ENCODE peak calls at places on chromosomes 13 and 19, in seven cellular contexts. H is HTR-8/SVneo; N is left ventricle myocardium superior; I is dorsolateral prefrontal cortex; L is RPMI8226; J is T-helper 1 cell; C is activated CD8-positive, alpha-beta memory T cell treated with anti-CD3 and anti-CD28 coated beads for 48 hours. E is an unnamed sample.

GRCh38 chr13:26515721-26516120 is 41.8 kb upstream of the WASF3 start:
- DNase-seq in I (no peak), C (no peak), J (no peak), L (no peak), H (no peak), N (no peak), E (no peak)

GRCh38 chr19:12838182-12838890 is at the start of gene MAST1:
- DNase-seq in L (peak; percentile 86), N (peak; percentile 60), J (peak; percentile 58), C (no peak), I (peak; percentile 49), H (peak; percentile 76), E (peak; percentile 13)

GRCh38 chr19:17576758-17577532 is 21.5 kb downstream of the COLGALT1 start:
- DNase-seq in H (no peak), N (peak; percentile 54), C (no peak), I (no peak), J (no peak), L (no peak), E (no peak)

GRCh38 chr13:113121928-113122420 is 625 bp upstream of the F10 start:
- DNase-seq in C (no peak), H (no peak), I (peak; percentile 25), L (no peak), N (no peak), J (no peak), E (no peak)

GRCh38 chr19:44738603-44739585 is 9.6 kb upstream of the BCL3 start:
- DNase-seq in L (peak; percentile 29), C (no peak), J (no peak), H (no peak), N (no peak), I (no peak), E (no peak)

GRCh38 chr13:24557121-24557520 is 44.5 kb upstream of the PARP4 start:
- DNase-seq in C (no peak), L (no peak), J (no peak), I (no peak), H (no peak), N (no peak), E (no peak)

GRCh38 chr13:90968510-90968909 is 379.0 kb upstream of the MIR17HG start:
- DNase-seq in C (no peak), N (no peak), H (peak; percentile 18), L (peak; percentile 10), J (no peak), I (no peak), E (no peak)

GRCh38 chr19:17536957-17537356 is 18.5 kb upstream of the COLGALT1 start:
- DNase-seq in N (no peak), C (no peak), J (no peak), I (no peak), H (no peak), L (no peak), E (no peak)

E was measured in effector memory CD4-positive, alpha-beta T cell.